ENCODE peak calls at places on chromosomes 3 and 15, in four cellular contexts. S is HFFc6, X is OCI-LY7, W is mesothelial cell of epicardium. O is an unnamed sample.

GRCh38 chr3:158108596-158108995 is 1.3 kb upstream of the RSRC1 start:
- DNase-seq in W (no peak), X (no peak), S (no peak), O (peak)

GRCh38 chr3:108100906-108101305 is 10.1 kb upstream of the CD47 start:
- DNase-seq in W (no peak), S (no peak), X (peak), O (no peak)

GRCh38 chr15:98647774-98648653 is at the start of gene IGF1R:
- DNase-seq in S (peak), W (peak), X (peak), O (peak)

GRCh38 chr3:108171095-108171494 is 51.1 kb downstream of the IFT57 start:
- DNase-seq in S (no peak), W (no peak), X (no peak), O (no peak)

GRCh38 chr3:179528786-179529185 is 33.9 kb upstream of the ACTL6A start:
- DNase-seq in X (no peak), W (no peak), S (no peak), O (no peak)

GRCh38 chr15:64222573-64223361 is 59.9 kb upstream of the PPIB start:
- DNase-seq in S (no peak), W (no peak), X (no peak), O (no peak)

GRCh38 chr3:78870484-78870883 is 897.3 kb downstream of the ROBO1 start:
- DNase-seq in W (no peak), S (no peak), X (no peak), O (no peak)

GRCh38 chr3:71102111-71103039 is 481.2 kb downstream of the FOXP1 start:
- DNase-seq in S (peak), W (no peak), X (no peak), O (peak)

GRCh38 chr3:154132777-154133375 is 11.7 kb downstream of the ARHGEF26 start:
- DNase-seq in S (no peak), X (no peak), W (no peak), O (peak)

GRCh38 chr15:43854801-43855200 is 28.0 kb downstream of the WDR76 start:
- DNase-seq in X (no peak), S (no peak), W (no peak), O (no peak)

GRCh38 chr15:39857132-39857531 is 62.9 kb downstream of the GPR176 start:
- DNase-seq in S (no peak), W (no peak), X (no peak), O (no peak)

GRCh38 chr15:99305761-99306505 is 54.7 kb downstream of the LRRC28 start:
- DNase-seq in S (no peak), W (peak), X (no peak), O (peak)

GRCh38 chr15:84685304-84685703 is 27.3 kb upstream of the NMB start:
- DNase-seq in X (no peak), S (peak), W (no peak), O (peak)

GRCh38 chr3:162742159-162742717 is 1245.6 kb downstream of the OTOL1 start:
- DNase-seq in S (no peak), W (no peak), X (no peak), O (no peak)

GRCh38 chr15:68415061-68415460 is 16.9 kb downstream of the ITGA11 start:
- DNase-seq in X (no peak), S (no peak), W (peak), O (no peak)

GRCh38 chr3:46122046-46122445 is 86.1 kb downstream of the CCR1 start:
- DNase-seq in W (no peak), S (no peak), X (no peak), O (no peak)

GRCh38 chr3:69330891-69331400 is 54.9 kb downstream of the FRMD4B start:
- DNase-seq in W (no peak), X (no peak), S (no peak), O (no peak)

GRCh38 chr15:90291679-90292356 is 26.3 kb downstream of the NGRN start:
- DNase-seq in X (peak), S (no peak), W (no peak), O (peak)

GRCh38 chr3:71690222-71690821 is 34.9 kb downstream of the EIF4E3 start:
- DNase-seq in S (peak), X (no peak), W (no peak), O (peak)

GRCh38 chr3:133038731-133039398 is 674 bp downstream of the TMEM108 start:
- DNase-seq in W (no peak), S (no peak), X (no peak), O (no peak)

GRCh38 chr3:71016141-71016845 is 567.2 kb downstream of the FOXP1 start:
- DNase-seq in W (no peak), X (no peak), S (no peak), O (no peak)

GRCh38 chr3:150293401-150294001 is 114.6 kb upstream of the TSC22D2 start:
- DNase-seq in S (peak), X (no peak), W (no peak), O (no peak)

GRCh38 chr15:85800460-85801123 is 5.9 kb upstream of the KLHL25 start:
- DNase-seq in X (peak), S (peak), W (no peak), O (peak)

GRCh38 chr3:112774293-112774926 is 72.3 kb downstream of the CD200R1L start:
- DNase-seq in S (peak), X (no peak), W (no peak), O (peak)

GRCh38 chr15:83871808-83872559 is 218.1 kb downstream of the ADAMTSL3 start:
- DNase-seq in X (no peak), S (no peak), W (no peak), O (peak)

GRCh38 chr3:122468896-122469533 is 45.7 kb downstream of the KPNA1 start:
- DNase-seq in S (no peak), W (no peak), X (no peak), O (no peak)

GRCh38 chr3:49476563-49476962 is 6.5 kb downstream of the DAG1 start:
- DNase-seq in S (no peak), W (no peak), X (no peak), O (no peak)

GRCh38 chr3:42898896-42899675 is 6.9 kb upstream of the ZNF662 start:
- DNase-seq in W (no peak), X (no peak), S (no peak), O (no peak)

GRCh38 chr3:127953636-127954035 is 38.6 kb downstream of the KBTBD12 start:
- DNase-seq in W (no peak), X (no peak), S (peak), O (no peak)

GRCh38 chr3:105579439-105579838 is 212.7 kb downstream of the ALCAM start:
- DNase-seq in X (no peak), S (no peak), W (no peak), O (no peak)

GRCh38 chr3:153138267-153139210 is 23.5 kb upstream of the RAP2B start:
- DNase-seq in W (peak), S (peak), X (no peak), O (peak)

GRCh38 chr3:98433764-98434163 is 29.2 kb upstream of the OR5K1 start:
- DNase-seq in X (no peak), W (no peak), S (no peak), O (no peak)

GRCh38 chr3:128301186-128302023 is 148.1 kb downstream of the EEFSEC start:
- DNase-seq in S (no peak), W (peak), X (no peak), O (no peak)

GRCh38 chr15:40982855-40983254 is 29.6 kb downstream of the CHAC1 start:
- DNase-seq in X (no peak), S (peak), W (no peak), O (peak)